ENCODE peak calls at places on chromosomes 11 and 22, in eight cellular contexts. F, E, K, Q, B, S, Y and P are unnamed samples.

GRCh38 chr22:44710474-44711235 is 8.7 kb downstream of the PRR5 start:
- DNase-seq in Q (no peak), B (no peak), Y (no peak), K (no peak), E (peak), S (no peak), F (no peak), P (peak)

GRCh38 chr11:115324569-115325432 is 179.4 kb downstream of the CADM1 start:
- DNase-seq in F (peak), B (no peak), Q (peak), E (peak), K (peak), S (peak), Y (no peak), P (peak)

GRCh38 chr11:13952668-13953067 is 9.9 kb upstream of the SPON1 start:
- DNase-seq in Y (no peak), E (no peak), B (no peak), F (no peak), S (no peak), K (no peak), Q (no peak), P (no peak)

GRCh38 chr11:22426915-22427314 is 88.7 kb downstream of the SLC17A6 start:
- DNase-seq in B (no peak), E (no peak), Q (no peak), Y (no peak), S (no peak), F (no peak), K (no peak), P (no peak)

GRCh38 chr11:10664511-10664910 is 29.0 kb downstream of the IRAG1 start:
- DNase-seq in F (no peak), S (no peak), E (no peak), Q (no peak), K (no peak), B (no peak), Y (no peak), P (no peak)

GRCh38 chr22:49308300-49308699 is 519.4 kb downstream of the BRD1 start:
- DNase-seq in B (peak), Q (no peak), Y (no peak), E (no peak), K (no peak), F (no peak), S (no peak), P (no peak)

GRCh38 chr11:86162257-86162656 is 82.3 kb upstream of the EED start:
- DNase-seq in Q (peak), Y (no peak), K (peak), B (no peak), S (peak), E (no peak), F (no peak), P (no peak)

GRCh38 chr22:19047993-19048392 is 74.2 kb downstream of the DGCR2 start:
- DNase-seq in K (peak), Q (no peak), E (no peak), B (no peak), Y (no peak), S (no peak), F (no peak), P (no peak)

GRCh38 chr11:7413961-7414728 is 71.2 kb upstream of the OLFML1 start:
- DNase-seq in S (no peak), K (no peak), E (no peak), Y (no peak), Q (no peak), F (no peak), B (no peak), P (no peak)

GRCh38 chr22:42967933-42968332 is 47.0 kb downstream of the PACSIN2 start:
- DNase-seq in S (no peak), E (no peak), F (no peak), Q (no peak), Y (no peak), B (no peak), K (no peak), P (no peak)

GRCh38 chr22:33335611-33336279 is 277.6 kb upstream of the SYN3 start:
- DNase-seq in Q (no peak), K (no peak), F (peak), B (no peak), Y (no peak), E (no peak), S (no peak), P (no peak)

GRCh38 chr11:71246559-71246958 is 5.8 kb downstream of the SHANK2 start:
- DNase-seq in E (peak), S (no peak), B (no peak), Q (no peak), F (no peak), K (no peak), Y (no peak), P (no peak)

GRCh38 chr22:50363411-50364194 is 20.5 kb downstream of the PPP6R2 start:
- DNase-seq in K (no peak), S (no peak), E (no peak), F (no peak), B (no peak), Q (no peak), Y (no peak), P (no peak)

GRCh38 chr11:1116666-1117390 is 40.9 kb upstream of the MUC5AC start:
- DNase-seq in E (peak), Y (no peak), F (no peak), S (no peak), K (no peak), B (no peak), Q (no peak), P (no peak)

GRCh38 chr11:67283490-67283963 is 5.6 kb upstream of the ANKRD13D start:
- DNase-seq in Y (no peak), B (no peak), K (no peak), E (no peak), Q (no peak), F (no peak), S (no peak), P (no peak)

GRCh38 chr22:48277868-48278581 is 1515.6 kb downstream of the TBC1D22A start:
- DNase-seq in B (no peak), F (no peak), Y (no peak), K (no peak), Q (no peak), S (no peak), E (no peak), P (no peak)

GRCh38 chr11:67055812-67056211 is 835 bp upstream of the RHOD start:
- DNase-seq in Y (no peak), S (peak), E (peak), Q (no peak), K (no peak), F (no peak), B (no peak), P (no peak)

GRCh38 chr11:2778630-2779498 is 79.1 kb upstream of the KCNQ1OT1 start:
- DNase-seq in B (peak), Y (peak), F (peak), Q (peak), K (peak), S (peak), E (peak), P (no peak)

GRCh38 chr11:75031224-75031753 is 42.6 kb downstream of the NEU3 start:
- DNase-seq in F (peak), S (peak), Y (no peak), K (peak), Q (peak), E (no peak), B (no peak), P (no peak)

GRCh38 chr11:67265633-67266423 is 445 bp upstream of the GRK2 start:
- DNase-seq in E (peak), B (peak), S (no peak), F (peak), Y (peak), Q (no peak), K (peak), P (peak)

GRCh38 chr11:69907611-69908010 is 88.4 kb upstream of the FGF3 start:
- DNase-seq in S (no peak), K (no peak), Q (no peak), E (no peak), F (no peak), Y (no peak), B (no peak), P (no peak)

GRCh38 chr11:79060081-79060480 is 380.7 kb downstream of the TENM4 start:
- DNase-seq in Y (no peak), B (no peak), E (no peak), F (no peak), S (no peak), Q (no peak), K (no peak), P (no peak)

GRCh38 chr11:68406318-68407313 is 53.9 kb upstream of the PPP6R3 start:
- DNase-seq in Y (no peak), S (no peak), F (no peak), K (no peak), B (no peak), Q (no peak), E (peak), P (no peak)

GRCh38 chr22:50545522-50546325 is at the start of gene KLHDC7B:
- DNase-seq in S (no peak), E (no peak), Q (no peak), K (no peak), F (no peak), Y (no peak), B (no peak), P (peak)

GRCh38 chr22:42296381-42296853 is 26.0 kb upstream of the TCF20 start:
- DNase-seq in K (peak), S (no peak), Q (no peak), F (peak), B (no peak), E (no peak), Y (no peak), P (peak)

DNA sequence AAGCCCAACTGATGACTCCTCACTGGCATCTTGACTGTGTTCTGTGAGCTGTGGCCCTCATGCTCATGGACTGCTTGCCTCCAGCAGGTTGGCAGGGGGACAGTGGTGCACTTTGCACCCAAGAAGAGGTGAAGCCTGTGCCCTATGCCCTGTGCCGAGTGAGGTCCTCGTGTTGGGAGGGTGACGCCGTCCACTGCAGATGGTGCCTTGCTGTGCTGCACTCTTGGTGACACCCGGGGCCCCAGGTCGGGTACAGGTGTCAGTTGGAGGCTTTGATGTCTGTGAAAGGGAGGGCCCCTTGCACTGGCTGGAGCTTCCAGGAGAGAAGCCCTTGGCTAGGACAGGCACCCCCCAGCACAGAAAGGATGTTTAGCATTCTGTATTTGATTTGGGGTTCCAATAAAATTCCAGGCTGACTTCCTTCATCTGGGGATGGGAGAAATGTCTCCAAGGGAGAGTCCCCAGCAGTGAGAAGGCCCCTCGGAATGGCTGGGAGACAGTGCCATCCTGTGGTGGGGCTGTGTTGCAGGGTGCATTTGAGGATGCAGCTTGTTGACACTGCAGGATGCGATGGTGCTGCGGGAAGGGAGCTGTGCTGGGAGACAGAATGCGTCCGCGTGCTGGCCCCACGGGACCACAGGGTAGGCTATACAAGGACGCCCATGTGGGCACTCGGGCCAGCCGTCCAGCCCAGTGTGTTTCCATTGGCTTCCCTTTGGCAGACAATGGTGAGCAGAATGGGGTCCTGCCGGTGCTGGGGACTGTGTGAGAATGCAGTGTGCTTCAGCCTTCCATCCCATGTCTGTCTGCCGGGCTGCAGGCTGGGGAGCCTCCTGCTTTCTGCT is 2.5 kb upstream of the ZDHHC8 start:
- DNase-seq in B (no peak), Y (peak), K (peak), S (peak), F (peak), E (no peak), Q (no peak), P (peak)
- TF ChIP-seq CTCF in B (no peak), Y (no peak), K (peak), S (peak), F (no peak), E (peak), Q (peak), P (peak)

GRCh38 chr11:19345519-19345847 is 104.7 kb upstream of the E2F8 start:
- DNase-seq in F (no peak), Q (no peak), B (no peak), S (no peak), Y (peak), K (no peak), E (no peak), P (no peak)

GRCh38 chr11:19347911-19348310 is 107.2 kb upstream of the E2F8 start:
- DNase-seq in E (no peak), K (no peak), F (no peak), S (no peak), Q (no peak), Y (no peak), B (no peak), P (no peak)

GRCh38 chr11:19344661-19345518 is 104.1 kb upstream of the E2F8 start:
- DNase-seq in E (no peak), B (no peak), F (peak), K (no peak), Y (peak), S (no peak), Q (no peak), P (no peak)

GRCh38 chr11:19349340-19350025 is 108.7 kb upstream of the E2F8 start:
- DNase-seq in F (no peak), Y (peak), S (no peak), E (no peak), B (no peak), K (no peak), Q (no peak), P (no peak)

DNA sequence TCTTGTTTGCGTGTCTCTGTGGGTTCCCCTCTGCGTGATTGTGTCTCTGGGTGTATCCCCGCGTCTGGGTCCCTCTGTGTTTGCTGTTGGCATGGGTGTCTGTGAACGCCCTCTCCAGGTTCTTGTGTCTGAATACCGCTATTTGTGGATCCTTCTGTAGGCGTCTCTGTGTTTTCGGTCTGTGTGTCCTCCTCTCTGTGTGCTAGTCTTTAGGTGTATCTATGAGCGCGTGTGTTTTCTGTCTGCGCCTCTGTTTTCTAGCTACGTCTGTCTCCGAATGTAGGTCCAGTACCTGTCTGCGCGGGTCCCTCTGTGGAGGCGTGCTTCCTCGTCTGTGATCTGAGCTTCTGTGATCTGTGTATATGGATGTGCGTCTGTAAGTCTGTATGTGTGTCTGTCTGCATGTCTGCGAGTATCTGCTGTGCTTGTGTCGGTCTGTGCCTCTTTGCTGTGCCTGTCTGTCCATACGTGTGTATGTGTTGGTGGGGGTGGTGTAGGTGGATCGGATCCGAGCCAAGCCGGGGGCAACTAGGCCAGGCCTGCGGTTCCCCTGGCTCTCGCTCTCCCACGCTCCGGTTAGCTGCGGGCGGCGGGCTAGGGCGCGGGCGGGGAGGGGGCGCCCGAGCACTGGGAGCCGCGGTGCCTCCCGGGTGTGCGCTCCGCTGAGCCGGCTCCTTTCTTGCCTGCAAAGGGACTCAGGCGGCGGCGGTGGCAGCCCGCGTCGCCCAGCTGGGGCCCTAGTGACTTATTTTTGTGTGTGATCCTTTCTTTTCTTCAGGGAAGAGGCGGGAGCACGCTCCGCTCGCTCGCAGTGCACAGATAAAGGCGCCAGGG is 105.3 kb upstream of the E2F8 start:
- DNase-seq in K (no peak), S (no peak), F (peak), E (no peak), Q (no peak), B (no peak), Y (peak), P (no peak)
- TF ChIP-seq CTCF in K (no peak), S (no peak), F (no peak), E (no peak), Q (no peak), B (peak), Y (no peak), P (no peak)

DNA sequence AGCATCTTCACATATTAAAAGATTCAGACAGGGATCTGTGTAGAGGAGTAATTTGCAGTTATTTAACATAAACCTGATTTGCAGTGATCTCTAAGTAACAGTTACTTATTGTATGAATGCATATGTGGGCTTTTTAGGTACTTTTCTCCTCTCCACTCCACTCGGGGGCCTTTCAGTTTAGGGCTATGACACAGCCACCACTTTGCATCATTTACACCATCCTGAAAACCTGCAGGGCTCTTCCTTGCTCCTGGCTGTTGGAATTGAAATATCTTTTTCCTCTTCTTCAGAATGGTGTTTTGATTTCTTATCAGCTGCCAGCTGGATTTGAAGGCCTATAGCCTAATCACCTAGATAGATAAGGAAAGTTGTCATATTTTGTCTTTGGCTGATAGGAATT is 580.8 kb downstream of the NELL1 start:
- DNase-seq in Y (no peak), S (no peak), K (no peak), Q (no peak), E (no peak), B (no peak), F (no peak), P (no peak)
- TF ChIP-seq CTCF in Y (no peak), S (no peak), K (no peak), Q (no peak), E (no peak), B (no peak), F (no peak), P (no peak)

GRCh38 chr11:47399860-47400812 is 8.3 kb upstream of the SLC39A13 start:
- DNase-seq in B (no peak), Y (no peak), Q (no peak), F (no peak), K (no peak), S (no peak), E (no peak), P (peak)
- TF ChIP-seq CTCF in B (no peak), Y (no peak), Q (no peak), F (no peak), K (no peak), S (no peak), E (no peak), P (no peak)

DNA sequence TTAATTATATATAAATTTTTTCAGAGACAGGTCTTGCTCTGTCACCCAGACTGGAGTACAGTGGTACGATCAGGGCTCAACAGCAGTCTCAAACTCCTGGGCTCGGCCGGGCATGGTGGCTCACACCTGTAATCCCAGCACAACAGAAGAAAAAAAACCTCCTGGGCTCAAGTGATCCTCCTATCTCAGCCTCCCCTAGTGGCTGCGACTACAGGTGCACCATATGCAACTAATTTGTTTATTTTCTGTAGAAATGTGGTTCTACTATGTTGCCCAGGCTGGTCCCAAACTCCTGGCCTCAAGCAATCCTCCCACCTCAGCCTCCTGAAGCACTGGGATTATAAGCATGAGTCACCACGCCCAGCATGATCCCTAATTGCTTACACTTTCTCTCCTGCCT is 56.1 kb upstream of the SLC35C1 start:
- DNase-seq in S (no peak), F (no peak), E (no peak), B (no peak), Q (no peak), Y (no peak), K (no peak), P (no peak)
- TF ChIP-seq CTCF in S (peak), F (no peak), E (no peak), B (no peak), Q (no peak), Y (no peak), K (no peak), P (peak)